ENCODE peak calls at places on chromosomes 6 and 20, in seven cellular contexts. Q is stimulated activated CD4-positive, alpha-beta T cell treated with anti-CD3 and anti-CD28 coated beads, Interleukin-1b, Interleukin-23, amount 100 ng/mL, for 24 hours; P is mucosa of gallbladder; Y is fibroblast of mammary gland; W is upper lobe of right lung; E is SJCRH30; L is germinal center. H is an unnamed sample.

GRCh38 chr6:137758661-137759060 is 108.4 kb upstream of the TNFAIP3 start:
- DNase-seq in Y (no peak), E (no peak), P (no peak), Q (no peak), L (no peak), W (no peak), H (no peak)

GRCh38 chr6:96795481-96795880 is 41.8 kb downstream of the GPR63 start:
- DNase-seq in P (no peak), W (no peak), Y (no peak), L (no peak), Q (no peak), E (no peak), H (peak)

GRCh38 chr6:136840612-136841011 is 18.2 kb downstream of the PEX7 start:
- DNase-seq in L (no peak), W (no peak), Y (no peak), E (no peak), Q (no peak), P (no peak), H (no peak)

GRCh38 chr6:2971420-2972218 is at the start of gene SERPINB6:
- DNase-seq in P (peak), E (peak), L (peak), Q (no peak), Y (peak), W (peak), H (no peak)

GRCh38 chr6:77038801-77039200 is 424.5 kb downstream of the HTR1B start:
- DNase-seq in E (no peak), L (no peak), P (no peak), W (no peak), Y (peak), Q (no peak), H (no peak)

GRCh38 chr6:3412779-3413500 is 43.9 kb downstream of the SLC22A23 start:
- DNase-seq in L (no peak), P (no peak), Q (no peak), Y (no peak), W (no peak), E (no peak), H (no peak)

GRCh38 chr20:2752631-2753455 is 47.6 kb downstream of the CPXM1 start:
- DNase-seq in E (no peak), W (no peak), Q (no peak), Y (peak), L (peak), P (no peak), H (no peak)

GRCh38 chr6:88179692-88180091 is 13.5 kb upstream of the CNR1 start:
- DNase-seq in W (no peak), Q (no peak), E (no peak), P (no peak), L (peak), Y (no peak), H (peak)